ENCODE peak calls at places on chromosomes 3 and 15, in five cellular contexts. One of them, this sample, is unnamed.

GRCh38 chr3:17518189-17519059 is 224.0 kb downstream of the TBC1D5 start:
- DNase-seq in dorsolateral prefrontal cortex: no peak
- DNase-seq in RWPE1: no peak
- DNase-seq in fibroblast of lung: no peak
- DNase-seq in right cardiac atrium: no peak
- DNase-seq in this sample: no peak

GRCh38 chr3:163490119-163490518 is 1588.2 kb downstream of the SI start:
- DNase-seq in dorsolateral prefrontal cortex: no peak
- DNase-seq in RWPE1: peak
- DNase-seq in fibroblast of lung: peak
- DNase-seq in right cardiac atrium: no peak
- DNase-seq in this sample: peak

GRCh38 chr3:189071452-189071851 is 100.3 kb upstream of the TPRG1 start:
- DNase-seq in dorsolateral prefrontal cortex: no peak
- DNase-seq in RWPE1: peak
- DNase-seq in fibroblast of lung: no peak
- DNase-seq in right cardiac atrium: no peak
- DNase-seq in this sample: no peak

GRCh38 chr3:112132975-112133448 is at the start of gene GCSAM:
- DNase-seq in dorsolateral prefrontal cortex: no peak
- DNase-seq in RWPE1: peak
- DNase-seq in fibroblast of lung: no peak
- DNase-seq in right cardiac atrium: peak
- DNase-seq in this sample: no peak

GRCh38 chr3:157282261-157283191 is 122.6 kb upstream of the CCNL1 start:
- DNase-seq in dorsolateral prefrontal cortex: no peak
- DNase-seq in RWPE1: peak
- DNase-seq in fibroblast of lung: peak
- DNase-seq in right cardiac atrium: peak
- DNase-seq in this sample: no peak

GRCh38 chr3:142787719-142788118 is 63.9 kb downstream of the TRPC1 start:
- DNase-seq in dorsolateral prefrontal cortex: no peak
- DNase-seq in RWPE1: no peak
- DNase-seq in fibroblast of lung: no peak
- DNase-seq in right cardiac atrium: no peak
- DNase-seq in this sample: no peak

GRCh38 chr3:187291512-187292132 is at the start of gene MASP1:
- DNase-seq in dorsolateral prefrontal cortex: no peak
- DNase-seq in RWPE1: no peak
- DNase-seq in fibroblast of lung: peak
- DNase-seq in right cardiac atrium: peak
- DNase-seq in this sample: peak

GRCh38 chr3:119969759-119970158 is 124.5 kb downstream of the GSK3B start:
- DNase-seq in dorsolateral prefrontal cortex: no peak
- DNase-seq in RWPE1: peak
- DNase-seq in fibroblast of lung: peak
- DNase-seq in right cardiac atrium: no peak
- DNase-seq in this sample: no peak

GRCh38 chr3:86969500-86970189 is 21.3 kb downstream of the VGLL3 start:
- DNase-seq in dorsolateral prefrontal cortex: no peak
- DNase-seq in RWPE1: no peak
- DNase-seq in fibroblast of lung: no peak
- DNase-seq in right cardiac atrium: peak
- DNase-seq in this sample: no peak

GRCh38 chr3:129004639-129005295 is 3.7 kb downstream of the EFCC1 start:
- DNase-seq in dorsolateral prefrontal cortex: no peak
- DNase-seq in RWPE1: no peak
- DNase-seq in fibroblast of lung: no peak
- DNase-seq in right cardiac atrium: no peak
- DNase-seq in this sample: no peak
- H3K27ac ChIP-seq in dorsolateral prefrontal cortex: no peak
- H3K27ac ChIP-seq in RWPE1: no peak
- H3K27ac ChIP-seq in fibroblast of lung: no peak
- H3K27ac ChIP-seq in right cardiac atrium: no peak
- H3K27ac ChIP-seq in this sample: no peak

DNA sequence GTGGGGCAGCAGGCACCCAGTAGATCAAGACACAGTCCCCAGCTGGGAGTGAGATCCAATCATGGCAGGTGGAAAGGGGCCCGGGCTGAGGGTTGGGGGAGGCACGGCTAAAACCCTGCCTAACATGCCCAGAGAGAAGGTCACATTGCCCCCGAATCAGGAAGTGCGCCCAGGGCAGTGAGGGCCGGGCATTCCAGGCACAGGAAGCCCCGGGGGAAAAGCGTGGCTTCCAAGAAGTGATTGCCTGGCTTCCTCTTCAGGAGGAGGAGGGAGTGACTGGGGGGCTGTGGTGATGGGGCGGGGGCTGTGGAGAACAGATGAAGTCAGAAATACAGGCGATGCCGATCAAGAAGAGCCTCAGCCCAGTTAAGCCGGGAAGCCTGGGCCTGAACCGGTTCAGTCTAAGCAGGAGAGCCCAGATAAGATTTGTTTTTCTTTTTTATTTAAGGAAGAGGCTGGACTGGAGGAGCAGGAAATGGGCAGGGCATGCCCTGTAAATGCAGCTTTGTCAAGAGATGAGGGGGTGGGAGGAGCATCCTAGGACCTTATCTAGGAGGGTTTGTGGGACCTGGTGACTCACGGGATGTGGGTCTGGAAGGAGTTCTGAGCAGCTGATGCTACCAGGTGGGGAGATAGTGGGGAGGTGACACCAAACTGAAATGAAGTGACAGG is 83.9 kb downstream of the CHSY1 start:
- DNase-seq in dorsolateral prefrontal cortex: no peak
- DNase-seq in RWPE1: peak
- DNase-seq in fibroblast of lung: peak
- DNase-seq in right cardiac atrium: peak
- DNase-seq in this sample: peak
- H3K27ac ChIP-seq in dorsolateral prefrontal cortex: peak
- H3K27ac ChIP-seq in RWPE1: peak
- H3K27ac ChIP-seq in fibroblast of lung: peak
- H3K27ac ChIP-seq in right cardiac atrium: peak
- H3K27ac ChIP-seq in this sample: peak

DNA sequence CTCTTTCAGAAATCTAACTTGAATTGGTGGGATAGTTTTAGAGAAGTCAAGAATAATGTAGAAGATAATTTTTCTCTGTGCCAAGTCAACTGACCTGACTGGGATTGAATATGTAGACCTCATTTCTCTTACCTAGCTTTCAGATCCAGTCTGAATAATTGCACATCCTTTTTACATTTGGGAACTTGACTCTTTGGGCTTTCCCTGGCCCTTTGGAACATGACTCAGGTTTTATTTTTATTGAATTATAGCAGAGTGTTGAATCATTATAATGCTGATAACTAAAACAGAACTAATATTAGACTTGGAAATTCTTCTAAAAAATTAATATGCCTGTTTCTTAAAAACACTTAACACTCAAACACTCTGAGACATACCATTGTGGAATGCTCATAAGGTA is 76.5 kb downstream of the PFN2 start:
- DNase-seq in dorsolateral prefrontal cortex: no peak
- DNase-seq in RWPE1: no peak
- DNase-seq in fibroblast of lung: peak
- DNase-seq in right cardiac atrium: no peak
- DNase-seq in this sample: no peak
- H3K27ac ChIP-seq in dorsolateral prefrontal cortex: no peak
- H3K27ac ChIP-seq in RWPE1: no peak
- H3K27ac ChIP-seq in fibroblast of lung: no peak
- H3K27ac ChIP-seq in right cardiac atrium: no peak
- H3K27ac ChIP-seq in this sample: no peak

GRCh38 chr15:65516997-65517865 is at the start of gene DPP8:
- DNase-seq in dorsolateral prefrontal cortex: peak
- DNase-seq in RWPE1: peak
- DNase-seq in fibroblast of lung: peak
- DNase-seq in right cardiac atrium: peak
- DNase-seq in this sample: peak

GRCh38 chr15:65509321-65509720 is 8.2 kb downstream of the DPP8 start:
- DNase-seq in dorsolateral prefrontal cortex: no peak
- DNase-seq in RWPE1: no peak
- DNase-seq in fibroblast of lung: no peak
- DNase-seq in right cardiac atrium: no peak
- DNase-seq in this sample: no peak

GRCh38 chr15:65517866-65518207 is 348 bp upstream of the DPP8 start:
- DNase-seq in dorsolateral prefrontal cortex: no peak
- DNase-seq in RWPE1: no peak
- DNase-seq in fibroblast of lung: no peak
- DNase-seq in right cardiac atrium: no peak
- DNase-seq in this sample: no peak

GRCh38 chr15:65512189-65512588 is 5.3 kb downstream of the DPP8 start:
- DNase-seq in dorsolateral prefrontal cortex: no peak
- DNase-seq in RWPE1: no peak
- DNase-seq in fibroblast of lung: no peak
- DNase-seq in right cardiac atrium: no peak
- DNase-seq in this sample: no peak

DNA sequence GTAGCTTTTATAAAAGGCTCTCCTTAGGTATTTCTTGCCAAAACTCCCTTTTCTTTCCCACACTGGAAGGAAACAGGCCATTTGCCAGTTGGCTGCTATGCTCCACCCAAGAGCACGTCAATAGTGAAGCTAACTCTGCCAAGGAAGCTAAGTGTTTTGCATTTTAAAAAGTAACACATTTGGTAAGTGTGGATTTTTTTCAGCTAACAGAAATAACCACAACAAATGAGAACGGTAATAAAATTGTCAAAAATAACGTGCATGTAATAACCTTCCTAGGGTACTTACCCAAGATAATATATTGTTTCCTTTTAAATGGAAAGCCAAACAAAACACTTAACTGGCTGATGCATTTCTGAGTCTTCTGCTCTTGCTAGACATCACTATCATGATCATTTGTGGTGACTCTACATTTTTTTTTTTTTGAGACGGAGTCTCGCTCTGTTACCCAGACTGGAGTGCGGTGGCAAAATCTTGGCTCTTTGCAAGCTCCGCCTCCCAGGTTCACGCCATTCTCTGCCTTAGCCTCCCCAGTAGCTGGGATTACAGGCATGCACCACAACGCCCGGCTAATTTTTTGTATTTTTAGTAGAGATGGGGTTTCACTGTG is 4.6 kb downstream of the DPP8 start:
- DNase-seq in dorsolateral prefrontal cortex: peak
- DNase-seq in RWPE1: no peak
- DNase-seq in fibroblast of lung: peak
- DNase-seq in right cardiac atrium: peak
- DNase-seq in this sample: no peak
- H3K27ac ChIP-seq in dorsolateral prefrontal cortex: peak
- H3K27ac ChIP-seq in RWPE1: peak
- H3K27ac ChIP-seq in fibroblast of lung: no peak
- H3K27ac ChIP-seq in right cardiac atrium: peak
- H3K27ac ChIP-seq in this sample: no peak

GRCh38 chr3:34842706-34843478 is 796.4 kb upstream of the ARPP21 start:
- DNase-seq in dorsolateral prefrontal cortex: no peak
- DNase-seq in RWPE1: no peak
- DNase-seq in fibroblast of lung: peak
- DNase-seq in right cardiac atrium: no peak
- DNase-seq in this sample: no peak
- H3K27ac ChIP-seq in dorsolateral prefrontal cortex: peak
- H3K27ac ChIP-seq in RWPE1: no peak
- H3K27ac ChIP-seq in fibroblast of lung: no peak
- H3K27ac ChIP-seq in right cardiac atrium: no peak
- H3K27ac ChIP-seq in this sample: no peak

GRCh38 chr3:12443781-12444522 is 40.3 kb upstream of the TSEN2 start:
- DNase-seq in dorsolateral prefrontal cortex: no peak
- DNase-seq in RWPE1: no peak
- DNase-seq in fibroblast of lung: no peak
- DNase-seq in right cardiac atrium: no peak
- DNase-seq in this sample: no peak
- H3K27ac ChIP-seq in dorsolateral prefrontal cortex: no peak
- H3K27ac ChIP-seq in RWPE1: no peak
- H3K27ac ChIP-seq in fibroblast of lung: no peak
- H3K27ac ChIP-seq in right cardiac atrium: peak
- H3K27ac ChIP-seq in this sample: no peak

This sample was measured in right lobe of liver.